ENCODE peak calls at places on chromosomes 4 and X, in six cellular contexts. One of them, this sample, is unnamed.

GRCh38 chr4:180900781-180901180 is 1342.4 kb upstream of the TENM3 start:
- DNase-seq in right atrium auricular region: no peak
- DNase-seq in AG10803: no peak
- DNase-seq in pancreas: no peak
- DNase-seq in A549: no peak
- DNase-seq in body of pancreas: no peak
- DNase-seq in this sample: no peak

GRCh38 chr4:158870282-158871049 is 101.6 kb downstream of the FNIP2 start:
- DNase-seq in A549: no peak
- DNase-seq in right atrium auricular region: no peak
- DNase-seq in body of pancreas: no peak
- DNase-seq in AG10803: no peak
- DNase-seq in pancreas: no peak
- DNase-seq in this sample: no peak

GRCh38 chr4:27789768-27790167 is 929.1 kb downstream of the STIM2 start:
- DNase-seq in body of pancreas: no peak
- DNase-seq in right atrium auricular region: no peak
- DNase-seq in AG10803: no peak
- DNase-seq in pancreas: no peak
- DNase-seq in A549: no peak
- DNase-seq in this sample: peak

GRCh38 chr4:95092762-95093161 is 335.0 kb downstream of the BMPR1B start:
- DNase-seq in right atrium auricular region: no peak
- DNase-seq in AG10803: no peak
- DNase-seq in pancreas: no peak
- DNase-seq in A549: peak
- DNase-seq in body of pancreas: no peak
- DNase-seq in this sample: no peak

GRCh38 chr4:142579483-142579882 is 266.6 kb downstream of the INPP4B start:
- DNase-seq in AG10803: no peak
- DNase-seq in right atrium auricular region: no peak
- DNase-seq in body of pancreas: no peak
- DNase-seq in pancreas: no peak
- DNase-seq in A549: no peak
- DNase-seq in this sample: no peak

GRCh38 chr4:130478406-130478805 is 1382.5 kb downstream of the C4orf33 start:
- DNase-seq in AG10803: peak
- DNase-seq in A549: peak
- DNase-seq in pancreas: no peak
- DNase-seq in right atrium auricular region: no peak
- DNase-seq in body of pancreas: no peak
- DNase-seq in this sample: peak

GRCh38 chr4:57043304-57044251 is 64.9 kb downstream of the POLR2B start:
- DNase-seq in pancreas: no peak
- DNase-seq in body of pancreas: no peak
- DNase-seq in AG10803: peak
- DNase-seq in A549: no peak
- DNase-seq in right atrium auricular region: no peak
- DNase-seq in this sample: peak

GRCh38 chr4:99352602-99353580 is at the start of gene ADH1C:
- DNase-seq in pancreas: peak
- DNase-seq in body of pancreas: peak
- DNase-seq in AG10803: no peak
- DNase-seq in A549: no peak
- DNase-seq in right atrium auricular region: no peak
- DNase-seq in this sample: no peak

GRCh38 chr4:2941138-2942036 is 21.8 kb downstream of the NOP14 start:
- DNase-seq in body of pancreas: no peak
- DNase-seq in right atrium auricular region: peak
- DNase-seq in A549: no peak
- DNase-seq in pancreas: no peak
- DNase-seq in AG10803: no peak
- DNase-seq in this sample: no peak

GRCh38 chr4:156858071-156858470 is 113.5 kb downstream of the PDGFC start:
- DNase-seq in pancreas: no peak
- DNase-seq in right atrium auricular region: no peak
- DNase-seq in A549: no peak
- DNase-seq in body of pancreas: no peak
- DNase-seq in AG10803: no peak
- DNase-seq in this sample: no peak

GRCh38 chrX:154013614-154014360 is 5.9 kb downstream of the IRAK1 start:
- DNase-seq in A549: peak
- DNase-seq in AG10803: no peak
- DNase-seq in body of pancreas: peak
- DNase-seq in right atrium auricular region: no peak
- DNase-seq in pancreas: no peak
- DNase-seq in this sample: no peak

GRCh38 chrX:153443476-153444332 is 2.2 kb downstream of the TREX2 start:
- DNase-seq in A549: no peak
- DNase-seq in right atrium auricular region: no peak
- DNase-seq in AG10803: no peak
- DNase-seq in pancreas: no peak
- DNase-seq in body of pancreas: no peak
- DNase-seq in this sample: no peak

GRCh38 chr4:23909671-23910070 is 19.8 kb upstream of the PPARGC1A start:
- DNase-seq in pancreas: no peak
- DNase-seq in body of pancreas: no peak
- DNase-seq in right atrium auricular region: no peak
- DNase-seq in A549: no peak
- DNase-seq in AG10803: no peak
- DNase-seq in this sample: no peak

GRCh38 chrX:33298622-33299021 is 87.3 kb upstream of the DMD start:
- DNase-seq in A549: no peak
- DNase-seq in pancreas: no peak
- DNase-seq in body of pancreas: no peak
- DNase-seq in AG10803: no peak
- DNase-seq in right atrium auricular region: no peak
- DNase-seq in this sample: no peak

GRCh38 chr4:111806331-111806730 is 338.9 kb upstream of the FAM241A start:
- DNase-seq in AG10803: no peak
- DNase-seq in pancreas: no peak
- DNase-seq in body of pancreas: peak
- DNase-seq in right atrium auricular region: no peak
- DNase-seq in A549: peak
- DNase-seq in this sample: no peak

GRCh38 chr4:26001816-26002215 is 87.8 kb downstream of the SMIM20 start:
- DNase-seq in AG10803: no peak
- DNase-seq in A549: no peak
- DNase-seq in body of pancreas: no peak
- DNase-seq in right atrium auricular region: no peak
- DNase-seq in pancreas: no peak
- DNase-seq in this sample: no peak

GRCh38 chrX:13489451-13489850 is 80.0 kb upstream of the EGFL6 start:
- DNase-seq in body of pancreas: peak
- DNase-seq in A549: peak
- DNase-seq in right atrium auricular region: peak
- DNase-seq in AG10803: peak
- DNase-seq in pancreas: no peak
- DNase-seq in this sample: peak

GRCh38 chrX:49878834-49879655 is at the start of gene USP27X:
- DNase-seq in body of pancreas: peak
- DNase-seq in A549: peak
- DNase-seq in AG10803: peak
- DNase-seq in pancreas: peak
- DNase-seq in right atrium auricular region: peak
- DNase-seq in this sample: peak

GRCh38 chr4:182225257-182225852 is 17.8 kb upstream of the TENM3 start:
- DNase-seq in pancreas: no peak
- DNase-seq in AG10803: no peak
- DNase-seq in body of pancreas: no peak
- DNase-seq in right atrium auricular region: no peak
- DNase-seq in A549: no peak
- DNase-seq in this sample: no peak

GRCh38 chrX:115324194-115324593 is 34.7 kb downstream of the LUZP4 start:
- DNase-seq in body of pancreas: peak
- DNase-seq in AG10803: peak
- DNase-seq in pancreas: no peak
- DNase-seq in A549: no peak
- DNase-seq in right atrium auricular region: no peak
- DNase-seq in this sample: no peak

GRCh38 chrX:69080912-69081465 is 84.3 kb downstream of the PJA1 start:
- DNase-seq in body of pancreas: no peak
- DNase-seq in AG10803: no peak
- DNase-seq in A549: no peak
- DNase-seq in pancreas: no peak
- DNase-seq in right atrium auricular region: no peak
- DNase-seq in this sample: no peak

GRCh38 chr4:40957281-40957680 is 207.5 kb downstream of the NSUN7 start:
- DNase-seq in body of pancreas: no peak
- DNase-seq in right atrium auricular region: no peak
- DNase-seq in pancreas: no peak
- DNase-seq in AG10803: peak
- DNase-seq in A549: no peak
- DNase-seq in this sample: no peak

GRCh38 chr4:73528171-73528570 is 46.6 kb downstream of the AFM start:
- DNase-seq in A549: peak
- DNase-seq in body of pancreas: no peak
- DNase-seq in right atrium auricular region: no peak
- DNase-seq in pancreas: no peak
- DNase-seq in AG10803: no peak
- DNase-seq in this sample: no peak
- TF ChIP-seq CTCF in A549: no peak
- TF ChIP-seq CTCF in body of pancreas: no peak
- TF ChIP-seq CTCF in right atrium auricular region: no peak
- TF ChIP-seq CTCF in pancreas: no peak
- TF ChIP-seq CTCF in AG10803: no peak
- TF ChIP-seq CTCF in this sample: no peak

GRCh38 chr4:137226900-137227299 is 305.4 kb downstream of the PCDH18 start:
- DNase-seq in pancreas: no peak
- DNase-seq in right atrium auricular region: no peak
- DNase-seq in A549: peak
- DNase-seq in body of pancreas: no peak
- DNase-seq in AG10803: no peak
- DNase-seq in this sample: peak
- TF ChIP-seq CTCF in pancreas: no peak
- TF ChIP-seq CTCF in right atrium auricular region: no peak
- TF ChIP-seq CTCF in A549: no peak
- TF ChIP-seq CTCF in body of pancreas: no peak
- TF ChIP-seq CTCF in AG10803: peak
- TF ChIP-seq CTCF in this sample: peak

GRCh38 chr4:35151816-35152572 is 1092.3 kb downstream of the ARAP2 start:
- DNase-seq in AG10803: no peak
- DNase-seq in pancreas: no peak
- DNase-seq in right atrium auricular region: no peak
- DNase-seq in body of pancreas: no peak
- DNase-seq in A549: peak
- DNase-seq in this sample: no peak
- TF ChIP-seq CTCF in AG10803: no peak
- TF ChIP-seq CTCF in pancreas: no peak
- TF ChIP-seq CTCF in right atrium auricular region: no peak
- TF ChIP-seq CTCF in body of pancreas: peak
- TF ChIP-seq CTCF in A549: peak
- TF ChIP-seq CTCF in this sample: peak

DNA sequence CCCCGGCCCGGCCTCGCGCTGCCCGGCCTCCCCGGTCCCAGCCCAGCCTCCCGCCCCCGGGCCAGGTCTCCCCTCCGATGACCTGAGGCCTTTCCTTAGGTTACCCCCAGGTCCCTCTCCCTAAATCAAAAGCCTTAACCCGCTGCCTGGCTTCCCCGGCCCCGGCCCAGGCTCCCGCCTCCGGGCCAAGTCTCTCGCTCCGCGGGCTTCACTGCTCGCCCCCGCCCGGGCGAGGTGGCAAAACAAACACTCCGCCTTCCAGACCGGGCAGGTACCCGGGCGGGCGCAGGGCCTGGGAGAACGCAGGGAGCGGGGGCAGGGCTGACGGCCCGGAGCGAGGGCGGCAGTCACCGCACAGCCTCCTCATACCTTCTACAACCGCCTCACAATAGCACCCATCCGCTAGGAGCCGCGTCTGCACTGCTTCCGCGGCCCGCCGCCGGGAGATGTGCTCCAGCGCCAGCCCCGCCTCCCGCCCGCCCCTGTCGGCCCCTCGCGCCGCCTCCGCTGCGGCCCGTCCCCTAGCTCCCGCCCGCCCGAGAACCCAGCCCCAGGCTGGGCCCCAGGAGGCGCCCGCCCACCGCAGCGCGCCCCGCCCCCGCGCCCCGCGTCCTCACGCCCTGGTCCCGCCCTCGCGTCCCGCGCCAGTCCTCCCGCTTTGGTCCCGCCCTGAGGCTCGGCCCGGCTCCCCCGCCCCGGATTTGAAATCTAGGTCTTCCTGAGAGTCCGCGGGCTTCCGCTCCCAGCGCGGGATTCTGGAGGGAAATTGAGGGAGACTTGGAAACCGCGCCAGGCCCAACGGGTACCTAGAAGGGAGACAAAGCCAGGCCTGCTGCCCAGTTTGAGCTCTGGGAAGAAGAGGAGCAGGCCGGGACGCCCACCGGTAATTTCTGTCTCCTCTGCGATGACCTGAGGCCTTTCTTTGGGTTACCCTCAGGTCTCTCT is at the start of the genes CASP3 and PRIMPOL:
- DNase-seq in body of pancreas: peak
- DNase-seq in right atrium auricular region: peak
- DNase-seq in AG10803: peak
- DNase-seq in A549: peak
- DNase-seq in pancreas: peak
- DNase-seq in this sample: peak
- TF ChIP-seq CTCF in body of pancreas: peak
- TF ChIP-seq CTCF in right atrium auricular region: peak
- TF ChIP-seq CTCF in AG10803: peak
- TF ChIP-seq CTCF in A549: no peak
- TF ChIP-seq CTCF in pancreas: no peak
- TF ChIP-seq CTCF in this sample: peak

DNA sequence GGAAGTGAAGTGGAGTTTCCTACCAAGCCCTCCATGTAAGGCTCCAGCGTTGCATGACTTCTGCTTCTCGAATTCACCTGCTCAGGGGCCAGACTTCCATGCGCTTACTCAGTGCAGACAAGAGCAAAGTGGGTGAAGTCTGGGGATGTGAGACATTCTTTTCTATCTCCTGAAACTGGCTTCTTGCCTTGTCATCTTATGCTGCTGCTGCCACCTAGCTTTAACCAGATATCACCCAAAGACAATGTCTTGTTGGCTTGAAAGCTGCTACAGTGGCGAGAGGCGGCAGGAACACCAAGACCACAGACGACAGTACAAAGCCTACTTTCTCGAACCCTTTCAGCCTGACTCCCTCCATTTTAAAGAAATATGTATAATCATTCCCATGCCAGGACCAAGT is 103.6 kb upstream of the ADGRG2 start:
- DNase-seq in right atrium auricular region: no peak
- DNase-seq in body of pancreas: no peak
- DNase-seq in A549: peak
- DNase-seq in pancreas: no peak
- DNase-seq in AG10803: no peak
- DNase-seq in this sample: no peak
- TF ChIP-seq CTCF in right atrium auricular region: peak
- TF ChIP-seq CTCF in body of pancreas: no peak
- TF ChIP-seq CTCF in A549: peak
- TF ChIP-seq CTCF in pancreas: no peak
- TF ChIP-seq CTCF in AG10803: no peak
- TF ChIP-seq CTCF in this sample: no peak

GRCh38 chrX:48539345-48540014 is at the start of gene TBC1D25:
- DNase-seq in right atrium auricular region: peak
- DNase-seq in A549: peak
- DNase-seq in pancreas: peak
- DNase-seq in AG10803: peak
- DNase-seq in body of pancreas: peak
- DNase-seq in this sample: peak
- TF ChIP-seq CTCF in right atrium auricular region: peak
- TF ChIP-seq CTCF in A549: peak
- TF ChIP-seq CTCF in pancreas: no peak
- TF ChIP-seq CTCF in AG10803: peak
- TF ChIP-seq CTCF in body of pancreas: peak
- TF ChIP-seq CTCF in this sample: peak

GRCh38 chrX:105098201-105098600 is 122.3 kb downstream of the TEX13A start:
- DNase-seq in pancreas: no peak
- DNase-seq in right atrium auricular region: no peak
- DNase-seq in body of pancreas: no peak
- DNase-seq in AG10803: no peak
- DNase-seq in A549: no peak
- DNase-seq in this sample: no peak
- TF ChIP-seq CTCF in pancreas: no peak
- TF ChIP-seq CTCF in right atrium auricular region: no peak
- TF ChIP-seq CTCF in body of pancreas: no peak
- TF ChIP-seq CTCF in AG10803: no peak
- TF ChIP-seq CTCF in A549: no peak
- TF ChIP-seq CTCF in this sample: no peak

This sample was measured in HFFc6.